ENCODE peak calls at places on chromosome X, in five cellular contexts. T, A, O, B and Q are unnamed samples.

GRCh38 chrX:116198810-116199209 is 28.3 kb downstream of the AGTR2 start:
- DNase-seq in T (no peak), A (no peak), O (no peak), B (no peak), Q (no peak)

GRCh38 chrX:154358011-154358410 is 16.4 kb downstream of the FLNA start:
- DNase-seq in B (no peak), A (no peak), T (no peak), O (no peak), Q (no peak)

GRCh38 chrX:44241551-44241950 is 101.9 kb downstream of the EFHC2 start:
- DNase-seq in O (no peak), T (no peak), A (no peak), B (no peak), Q (no peak)

GRCh38 chrX:136866337-136867095 is 14.0 kb downstream of the RBMX start:
- DNase-seq in T (no peak), O (no peak), A (no peak), B (no peak), Q (no peak)

GRCh38 chrX:84712621-84713020 is 210.4 kb upstream of the HDX start:
- DNase-seq in T (no peak), A (no peak), B (no peak), O (no peak), Q (no peak)

GRCh38 chrX:80181079-80181478 is 166.5 kb downstream of the TBX22 start:
- DNase-seq in T (no peak), O (no peak), B (no peak), A (no peak), Q (no peak)

GRCh38 chrX:121831601-121832000 is 784.2 kb downstream of the GLUD2 start:
- DNase-seq in T (no peak), O (peak; percentile 57), B (no peak), A (no peak), Q (no peak)

GRCh38 chrX:119062750-119063374 is 9.9 kb upstream of the CT47C1 start:
- DNase-seq in B (no peak), T (no peak), A (peak; percentile 2), O (no peak), Q (no peak)

GRCh38 chrX:110407910-110408545 is 49.4 kb downstream of the RTL9 start:
- DNase-seq in T (no peak), O (peak; percentile 63), A (peak; percentile 72), B (peak; percentile 39), Q (no peak)

GRCh38 chrX:74246524-74246923 is 57.5 kb upstream of the ZCCHC13 start:
- DNase-seq in O (peak; percentile 34), B (no peak), A (peak; percentile 61), T (no peak), Q (no peak)

GRCh38 chrX:111616786-111617185 is 64.2 kb upstream of the ALG13 start:
- DNase-seq in B (no peak), A (no peak), T (no peak), O (no peak), Q (no peak)

GRCh38 chrX:107508925-107509324 is 59.5 kb downstream of the FRMPD3 start:
- DNase-seq in T (no peak), A (no peak), O (no peak), B (no peak), Q (no peak)
- H3K4me1 ChIP-seq in T (no peaks in the 10 kb centered on the region), A (no peaks in the 10 kb centered on the region), O (peaks cover 2% of the 10 kb centered on the region), B (no peaks in the 10 kb centered on the region), Q (no peaks in the 10 kb centered on the region)

GRCh38 chrX:83510466-83511181 is 2.5 kb downstream of the POU3F4 start:
- DNase-seq in T (no peak), B (no peak), A (no peak), O (no peak), Q (no peak)

GRCh38 chrX:83511208-83511607 is 3.1 kb downstream of the POU3F4 start:
- DNase-seq in O (no peak), T (no peak), A (no peak), B (no peak), Q (no peak)

GRCh38 chrX:83508006-83508405 is at the start of gene POU3F4:
- DNase-seq in A (no peak), T (no peak), B (no peak), O (no peak), Q (no peak)

GRCh38 chrX:83508526-83509245 is 596 bp downstream of the POU3F4 start:
- DNase-seq in T (no peak), B (no peak), O (no peak), A (no peak), Q (no peak)

GRCh38 chrX:83509246-83509801 is 1.2 kb downstream of the POU3F4 start:
- DNase-seq in B (no peak), T (no peak), A (no peak), O (no peak), Q (no peak)
- H3K4me3 ChIP-seq in B (no peak overlapping the region), T (no peak overlapping the region), A (no peak overlapping the region), O (no peak overlapping the region), Q (no peak overlapping the region)

GRCh38 chrX:72080150-72080549 is 51.6 kb downstream of the RTL5 start:
- DNase-seq in A (no peak), B (no peak), O (no peak), T (no peak), Q (no peak)

GRCh38 chrX:72084114-72084513 is 47.6 kb downstream of the RTL5 start:
- DNase-seq in T (no peak), A (no peak), B (no peak), O (no peak), Q (no peak)

GRCh38 chrX:72080800-72081199 is 50.9 kb downstream of the RTL5 start:
- DNase-seq in B (no peak), T (no peak), A (no peak), O (no peak), Q (no peak)

GRCh38 chrX:72081605-72082320 is 50.0 kb downstream of the RTL5 start:
- DNase-seq in O (no peak), B (no peak), A (no peak), T (no peak), Q (no peak)

DNA sequence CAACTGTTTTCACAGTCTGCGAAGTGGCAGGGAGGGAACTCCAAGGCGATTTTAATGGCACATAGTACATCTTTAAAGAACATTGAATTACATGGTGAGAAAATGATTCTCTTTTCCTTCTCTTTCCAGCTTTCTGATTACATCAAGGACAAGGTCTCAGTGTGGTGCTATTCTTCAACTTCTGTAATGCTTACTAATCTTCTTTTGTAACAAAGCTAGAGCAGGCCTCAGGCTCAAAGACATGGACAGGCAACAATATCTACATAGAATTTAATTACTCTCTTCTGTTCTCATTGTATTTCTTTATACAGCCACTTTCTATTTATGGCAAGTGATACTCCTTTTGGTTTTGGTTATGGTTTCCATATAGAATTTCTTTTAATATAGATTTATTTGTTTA is 48.4 kb downstream of the RTL5 start:
- DNase-seq in B (no peak), O (no peak), A (no peak), T (no peak), Q (no peak)
- H3K4me1 ChIP-seq in B (no peaks in the 10 kb centered on the region), O (no peaks in the 10 kb centered on the region), A (no peaks in the 10 kb centered on the region), T (no peaks in the 10 kb centered on the region), Q (no peaks in the 10 kb centered on the region)

GRCh38 chrX:54178100-54178940 is 4.7 kb downstream of the FAM120C start:
- DNase-seq in O (peak; percentile 59), B (no peak), T (no peak), A (peak; percentile 86), Q (no peak)
- H3K4me3 ChIP-seq in O (no peak overlapping the region), B (no peak overlapping the region), T (no peak overlapping the region), A (no peak overlapping the region), Q (no peak overlapping the region)

GRCh38 chrX:65712005-65712861 is 44.8 kb downstream of the MSN start:
- DNase-seq in O (no peak), B (no peak), T (no peak), A (peak; percentile 27), Q (no peak)
- H3K4me1 ChIP-seq in O (peaks cover 6% of the 10 kb centered on the region), B (no peaks in the 10 kb centered on the region), T (no peaks in the 10 kb centered on the region), A (no peaks in the 10 kb centered on the region), Q (peaks cover 7% of the 10 kb centered on the region)

GRCh38 chrX:21993265-21993664 is 38.9 kb upstream of the PHEX start:
- DNase-seq in T (no peak), O (no peak), B (no peak), A (peak; percentile 24), Q (no peak)

GRCh38 chrX:21991504-21991903 is 40.6 kb upstream of the PHEX start:
- DNase-seq in O (no peak), B (no peak), T (no peak), A (no peak), Q (no peak)

GRCh38 chrX:21998037-21998436 is 34.1 kb upstream of the PHEX start:
- DNase-seq in O (no peak), A (no peak), B (no peak), T (no peak), Q (no peak)

DNA sequence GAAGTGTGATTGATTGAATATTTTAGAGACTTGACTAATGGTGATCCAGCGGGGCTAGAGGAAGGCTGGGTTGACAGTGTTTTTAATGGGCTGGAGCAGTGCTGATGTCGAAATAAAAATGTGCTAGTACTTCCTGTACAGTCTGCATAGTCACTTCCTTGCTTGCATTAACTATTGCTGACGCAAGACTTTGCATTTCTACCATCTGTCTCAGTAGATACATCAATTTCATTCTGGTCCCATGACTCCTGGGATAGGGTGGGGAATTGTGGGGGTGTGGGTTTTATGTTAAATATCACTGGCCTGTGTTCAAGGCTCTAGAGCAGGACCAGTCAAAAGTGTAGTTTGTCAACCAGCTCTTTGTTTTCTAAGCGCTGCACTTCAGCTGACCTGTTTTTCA is 35.3 kb upstream of the PHEX start:
- DNase-seq in O (peak; percentile 29), B (no peak), A (peak; percentile 93), T (no peak), Q (peak; percentile 11)
- H3K4me3 ChIP-seq in O (no peak overlapping the region), B (no peak overlapping the region), A (no peak overlapping the region), T (no peak overlapping the region), Q (no peak overlapping the region)

GRCh38 chrX:134000260-134001245 is 15.2 kb upstream of the GPC3 start:
- DNase-seq in T (no peak), A (no peak), B (no peak), O (no peak), Q (no peak)
- H3K4me1 ChIP-seq in T (no peaks in the 10 kb centered on the region), A (no peaks in the 10 kb centered on the region), B (no peaks in the 10 kb centered on the region), O (peaks cover 9% of the 10 kb centered on the region), Q (no peaks in the 10 kb centered on the region)

DNA sequence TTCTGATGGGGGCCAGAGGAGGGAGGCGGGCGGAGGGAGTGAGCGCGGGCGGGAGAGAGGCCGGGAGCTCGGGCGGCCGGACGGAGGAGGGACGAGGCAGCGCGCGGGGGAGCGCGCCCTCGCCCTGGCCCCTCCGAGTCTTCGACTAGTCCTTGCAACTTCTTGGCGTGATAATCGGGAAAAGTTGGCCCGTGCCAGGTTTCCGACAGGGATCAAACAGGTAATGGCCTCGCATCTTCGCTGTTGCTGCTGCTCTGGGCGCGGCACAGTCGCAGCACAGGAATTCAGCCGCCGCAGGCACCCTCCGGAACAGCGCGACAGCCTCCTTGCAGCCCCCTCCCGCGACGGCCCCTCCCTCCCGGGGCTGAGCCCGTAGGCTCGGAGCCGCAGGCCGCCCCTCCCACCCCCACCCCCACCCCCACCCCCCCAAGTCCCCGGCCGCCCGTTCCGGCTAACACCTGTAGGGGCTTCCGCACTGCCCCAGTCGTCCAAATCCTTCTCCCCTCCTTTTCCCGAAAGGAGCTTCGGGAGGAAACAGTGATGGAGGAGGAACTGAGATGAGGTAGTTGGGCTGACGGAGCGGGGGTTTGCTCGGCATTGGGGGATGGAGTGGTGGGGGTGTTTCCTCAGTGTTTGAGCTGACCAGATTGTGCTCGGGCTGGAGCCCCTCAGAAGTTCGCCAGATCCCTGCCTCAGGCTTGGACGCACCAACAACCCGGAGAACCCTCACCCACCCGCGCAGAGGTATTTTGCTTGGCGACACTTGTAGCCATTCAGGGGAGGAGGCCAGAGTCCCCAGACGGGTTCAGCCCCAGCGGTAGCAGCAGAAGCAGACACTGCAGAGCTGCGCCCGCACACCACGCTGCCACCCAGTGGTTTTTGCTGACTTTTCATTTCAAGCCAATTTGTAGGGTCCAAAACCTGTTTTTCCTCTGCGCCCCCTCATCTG is at the start of gene FGF13:
- DNase-seq in A (peak; percentile 1), B (no peak), O (no peak), T (no peak), Q (no peak)
- H3K4me3 ChIP-seq in A (no peak within 1 kb of the TSS), B (no peak within 1 kb of the TSS), O (no peak within 1 kb of the TSS), T (peak within 1 kb of the TSS; percentile 48), Q (peak within 1 kb of the TSS; percentile 55)